ENCODE peak calls at places on chromosomes 12 and 14, in ten cellular contexts. E, P, W, R, D, N, Q, H, F and K are unnamed samples.

GRCh38 chr12:52285172-52285745 is 6.1 kb downstream of the KRT81 start:
- DNase-seq in D (peak; percentile 84), W (no peak), E (no peak), Q (no peak), P (peak; percentile 15), F (no peak), N (no peak), H (no peak), R (no peak), K (no peak)

GRCh38 chr14:65333926-65334687 is 78.4 kb upstream of the FUT8 start:
- DNase-seq in D (no peak), R (peak; percentile 42), P (peak; percentile 93), Q (peak; percentile 60), F (peak; percentile 12), H (no peak), N (no peak), W (no peak), E (peak; percentile 68), K (no peak)

GRCh38 chr12:63450821-63451220 is 217.5 kb downstream of the DPY19L2 start:
- DNase-seq in D (no peak), R (no peak), N (no peak), P (no peak), Q (no peak), W (no peak), E (no peak), F (no peak), H (no peak), K (no peak)

GRCh38 chr12:21773263-21773741 is 1.2 kb downstream of the KCNJ8 start:
- DNase-seq in R (peak; percentile 83), Q (no peak), W (peak; percentile 46), P (no peak), D (peak; percentile 56), F (peak; percentile 27), E (no peak), N (peak; percentile 43), H (no peak), K (no peak)

GRCh38 chr14:95705518-95705917 is 8.4 kb downstream of the TCL1A start:
- DNase-seq in D (no peak), Q (no peak), E (no peak), R (no peak), F (no peak), W (no peak), H (no peak), P (no peak), N (no peak), K (no peak)

GRCh38 chr12:89087149-89087834 is 265.0 kb downstream of the DUSP6 start:
- DNase-seq in R (peak; percentile 92), W (no peak), P (no peak), Q (no peak), H (no peak), E (no peak), N (no peak), D (no peak), F (no peak), K (no peak)

GRCh38 chr12:8018666-8019581 is 13.6 kb upstream of the FOXJ2 start:
- DNase-seq in H (no peak), W (no peak), N (peak; percentile 33), P (no peak), E (no peak), R (peak; percentile 91), D (no peak), F (no peak), Q (peak; percentile 85), K (no peak)

GRCh38 chr14:22268875-22269274 is 320.1 kb downstream of the DAD1 start:
- DNase-seq in N (no peak), E (no peak), H (no peak), D (no peak), P (peak; percentile 17), W (no peak), Q (no peak), R (no peak), F (peak; percentile 58), K (no peak)

GRCh38 chr14:90382491-90383125 is 14.2 kb upstream of the CALM1 start:
- DNase-seq in H (peak; percentile 45), E (peak; percentile 59), Q (peak; percentile 54), F (peak; percentile 70), P (peak; percentile 87), N (peak; percentile 24), D (peak; percentile 75), W (peak; percentile 69), R (peak; percentile 83), K (peak; percentile 86)

GRCh38 chr14:90383126-90383730 is 13.6 kb upstream of the CALM1 start:
- DNase-seq in H (peak; percentile 96), R (peak; percentile 100), Q (peak; percentile 99), F (peak; percentile 99), P (peak; percentile 100), W (peak; percentile 99), D (peak; percentile 100), N (peak; percentile 95), E (peak; percentile 99), K (peak; percentile 100)

GRCh38 chr14:90381999-90382451 is 14.8 kb upstream of the CALM1 start:
- DNase-seq in Q (peak; percentile 24), F (no peak), D (no peak), W (peak; percentile 56), H (no peak), N (peak; percentile 26), R (peak; percentile 80), E (peak; percentile 23), P (no peak), K (no peak)

GRCh38 chr14:90384543-90384911 is 12.3 kb upstream of the CALM1 start:
- DNase-seq in R (no peak), N (no peak), H (no peak), F (no peak), D (no peak), Q (no peak), E (no peak), P (no peak), W (no peak), K (no peak)

DNA sequence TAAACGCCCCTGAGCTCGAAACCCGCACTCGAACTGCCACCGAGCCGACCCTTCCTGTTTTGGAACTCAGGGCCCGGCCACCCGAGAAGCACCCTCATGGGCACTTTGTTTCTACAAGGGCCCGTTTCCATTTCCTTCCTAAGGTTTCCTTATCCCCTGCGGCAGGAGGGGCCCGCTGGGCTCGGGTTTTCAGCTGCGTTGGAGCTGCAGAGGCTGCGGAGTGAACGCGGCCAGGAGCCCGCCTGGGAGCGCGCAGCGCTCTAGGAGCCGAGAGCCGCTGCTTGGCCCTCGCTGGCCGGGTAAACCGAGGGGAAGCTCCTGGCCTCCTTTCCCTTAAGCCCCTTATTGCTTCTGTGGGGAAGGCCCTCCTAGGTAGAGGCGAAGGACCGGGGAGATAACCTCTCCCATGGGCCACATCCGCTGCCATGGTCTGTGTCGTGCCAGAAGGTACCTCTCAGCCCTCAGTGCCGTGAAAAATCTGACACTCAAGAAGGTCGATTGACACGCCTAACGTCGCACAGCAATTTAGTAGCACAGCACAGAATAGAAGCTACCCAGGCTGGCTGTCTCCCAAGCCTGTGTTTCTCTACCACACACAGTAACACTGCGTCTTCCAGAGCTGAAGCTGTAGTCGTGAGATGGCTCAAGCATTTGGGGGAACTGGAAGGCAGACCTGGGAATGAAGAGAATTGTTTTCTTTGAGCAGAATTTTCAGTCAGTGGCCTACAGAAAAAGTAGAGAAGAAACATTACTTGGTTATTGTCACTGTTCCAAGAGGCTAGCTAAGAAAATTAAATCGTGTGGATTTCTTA is 12.9 kb upstream of the CALM1 start:
- DNase-seq in P (peak; percentile 54), F (peak; percentile 36), Q (peak; percentile 33), D (no peak), H (peak; percentile 32), R (peak; percentile 87), W (peak; percentile 55), E (peak; percentile 23), N (peak; percentile 60), K (no peak)
- H3K4me3 ChIP-seq in P (peak overlapping the region; percentile 90), F (peak overlapping the region; percentile 75), Q (peak overlapping the region; percentile 76), D (peak overlapping the region; percentile 43), H (peak overlapping the region; percentile 73), R (peak overlapping the region; percentile 19), W (peak overlapping the region; percentile 33), E (peak overlapping the region; percentile 65), N (peak overlapping the region; percentile 60), K (peak overlapping the region; percentile 72)

DNA sequence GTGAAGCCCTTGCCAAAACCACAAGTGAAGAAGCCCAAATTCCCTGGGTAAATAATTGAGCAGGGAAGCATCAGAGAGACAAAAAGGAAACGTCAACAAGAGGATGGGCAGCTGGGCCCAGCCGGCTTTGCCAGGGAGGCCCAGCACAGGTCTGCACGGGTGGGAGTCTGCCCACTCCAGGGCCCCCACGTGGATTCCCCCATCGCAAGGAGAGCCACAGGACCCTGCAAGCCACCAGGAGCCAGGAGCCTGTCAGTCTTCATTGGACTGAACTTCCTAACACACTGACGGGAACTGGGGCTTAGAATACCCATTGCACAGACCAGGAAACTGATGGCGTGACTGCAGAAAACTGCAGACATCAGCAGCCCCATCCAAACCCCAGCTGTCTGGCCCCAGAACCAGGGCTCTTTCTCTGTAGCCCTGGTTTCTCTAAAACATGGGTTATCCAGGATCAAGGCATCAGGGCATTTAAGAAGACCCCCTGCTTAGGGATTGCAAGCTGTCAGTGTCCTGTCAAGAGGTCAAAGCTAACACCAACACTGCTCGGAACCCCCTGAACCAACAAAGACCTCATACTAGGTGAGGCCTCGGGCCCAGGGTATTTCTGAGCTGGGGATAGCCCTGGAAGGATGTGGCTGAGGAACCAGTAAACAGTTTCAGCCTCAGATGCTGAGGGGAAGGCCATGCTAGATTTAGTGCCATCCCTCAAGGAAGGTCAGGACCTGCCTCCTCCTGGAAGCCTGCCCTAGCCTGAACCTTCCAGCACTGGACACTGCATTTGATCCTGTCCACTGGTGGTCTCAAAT is 39.4 kb downstream of the BCL11B start:
- DNase-seq in Q (no peak), R (no peak), E (no peak), H (no peak), F (no peak), D (no peak), P (no peak), W (no peak), N (no peak), K (no peak)
- H3K4me3 ChIP-seq in Q (no peak overlapping the region), R (no peak overlapping the region), E (no peak overlapping the region), H (peak overlapping the region; percentile 67), F (no peak overlapping the region), D (no peak overlapping the region), P (no peak overlapping the region), W (no peak overlapping the region), N (no peak overlapping the region), K (no peak overlapping the region)

DNA sequence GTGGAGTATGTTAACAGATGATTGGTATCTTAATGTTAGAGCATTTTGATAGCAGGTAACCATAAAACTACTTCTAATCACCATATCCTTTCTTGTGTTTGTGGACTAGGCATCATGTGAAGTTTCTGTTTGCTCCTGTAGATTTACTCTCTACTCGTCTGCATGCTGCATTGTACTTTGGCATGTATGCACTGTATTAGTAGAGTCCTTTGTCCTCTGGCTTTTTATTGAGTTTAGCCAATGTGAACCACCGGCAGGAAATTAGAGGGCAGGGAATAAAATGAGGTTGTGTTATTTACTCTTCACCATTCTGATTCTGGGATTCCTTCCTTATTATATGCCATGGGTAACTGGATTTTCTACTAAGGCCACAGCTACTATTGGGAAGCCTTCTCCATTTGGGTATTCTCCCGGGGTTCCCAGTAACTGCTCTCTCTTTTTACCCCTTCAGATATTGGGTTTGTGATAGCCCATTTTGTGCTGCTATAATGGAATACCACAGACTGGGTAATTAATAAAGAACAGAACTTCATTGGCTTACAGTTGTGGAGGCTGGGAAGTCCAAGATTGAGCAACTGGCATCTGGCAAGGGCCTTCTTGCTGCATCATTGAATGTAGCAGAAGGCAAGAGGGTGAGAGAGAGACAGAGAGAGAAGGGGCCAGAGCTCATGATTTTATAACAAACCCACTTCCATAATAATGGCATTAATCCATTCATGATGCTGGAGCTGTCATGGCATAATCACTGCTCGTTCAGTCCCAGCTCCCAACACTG is 22.4 kb downstream of the FAM177A1 start:
- DNase-seq in F (no peak), E (no peak), D (no peak), H (no peak), Q (no peak), W (no peak), P (no peak), N (no peak), R (no peak), K (no peak)
- H3K4me3 ChIP-seq in F (no peak overlapping the region), E (no peak overlapping the region), D (no peak overlapping the region), H (no peak overlapping the region), Q (no peak overlapping the region), W (no peak overlapping the region), P (no peak overlapping the region), N (no peak overlapping the region), R (no peak overlapping the region), K (no peak overlapping the region)

GRCh38 chr12:3075315-3075714 is 1.9 kb upstream of the TSPAN9 start:
- DNase-seq in R (no peak), W (no peak), N (no peak), H (no peak), E (no peak), F (no peak), Q (no peak), P (no peak), D (no peak), K (no peak)

GRCh38 chr12:3076730-3077571 is at the start of gene TSPAN9:
- DNase-seq in W (peak; percentile 78), Q (peak; percentile 56), D (peak; percentile 74), H (peak; percentile 58), R (peak; percentile 45), F (no peak), P (peak; percentile 88), N (peak; percentile 96), E (peak; percentile 66), K (peak; percentile 87)

GRCh38 chr12:3081886-3082285 is 4.7 kb downstream of the TSPAN9 start:
- DNase-seq in E (no peak), R (no peak), W (no peak), D (no peak), N (no peak), Q (no peak), P (no peak), F (no peak), H (no peak), K (no peak)

GRCh38 chr12:3077572-3078081 is 448 bp downstream of the TSPAN9 start:
- DNase-seq in R (no peak), W (no peak), Q (no peak), D (no peak), F (no peak), E (no peak), P (peak; percentile 67), H (no peak), N (no peak), K (no peak)

DNA sequence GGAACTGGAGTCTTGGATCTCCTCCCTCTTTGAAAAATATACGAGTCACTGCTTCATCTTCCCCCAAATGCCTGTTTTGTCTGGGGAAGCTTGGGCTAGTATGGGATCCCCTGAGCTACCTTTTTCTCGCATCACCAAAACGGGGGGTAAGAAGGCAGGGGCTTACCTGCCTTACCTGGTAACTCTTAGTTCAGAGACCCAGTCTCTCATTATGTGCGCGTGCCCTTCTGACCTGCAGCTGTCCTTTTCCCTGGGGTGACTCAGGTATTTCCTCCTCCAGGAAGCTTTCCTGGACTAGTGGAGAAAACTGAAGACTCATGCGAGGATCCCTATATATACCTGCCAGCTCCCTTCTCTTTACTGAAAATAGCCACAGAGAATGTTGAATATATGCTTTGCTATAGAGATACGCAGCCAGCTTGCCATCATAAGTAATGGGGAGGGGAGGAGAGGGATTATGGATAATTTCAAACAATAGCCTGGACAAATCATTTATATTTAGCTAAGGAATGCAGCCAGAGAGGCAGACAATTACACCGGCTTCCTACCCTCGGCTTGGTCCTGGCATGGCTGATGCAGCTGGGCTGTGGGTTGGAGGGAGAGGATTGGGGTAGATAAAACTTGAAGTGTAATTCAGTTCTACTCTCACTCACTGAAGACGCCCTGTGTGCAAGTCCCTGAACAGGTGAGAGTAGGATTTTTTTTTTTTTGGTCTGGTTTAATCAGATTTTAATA is 1.1 kb downstream of the TSPAN9 start:
- DNase-seq in H (no peak), N (no peak), R (peak; percentile 54), E (no peak), P (no peak), D (no peak), Q (no peak), W (no peak), F (no peak), K (no peak)
- H3K4me3 ChIP-seq in H (peak overlapping the region; percentile 31), N (peak overlapping the region; percentile 71), R (peak overlapping the region; percentile 12), E (peak overlapping the region; percentile 84), P (peak overlapping the region; percentile 88), D (peak overlapping the region; percentile 87), Q (no peak overlapping the region), W (peak overlapping the region; percentile 40), F (peak overlapping the region; percentile 81), K (peak overlapping the region; percentile 85)